ENCODE peak calls at places on chromosomes 3 and 15, in nine cellular contexts. O is heart left ventricle, V is HFFc6, C is astrocyte, M is heart right ventricle, U is HFF-Myc, K is type B pancreatic cell, A is mesothelial cell of epicardium, H is astrocyte of the spinal cord. X is an unnamed sample.

GRCh38 chr3:183491923-183492848 is 63.3 kb downstream of the KLHL6 start:
- DNase-seq in V (no peak), M (no peak), K (peak), O (no peak), U (no peak), A (no peak), C (no peak), H (no peak), X (no peak)

GRCh38 chr3:40719660-40720287 is 195.0 kb downstream of the ZNF621 start:
- DNase-seq in M (no peak), C (no peak), O (no peak), V (no peak), K (no peak), H (no peak), U (no peak), A (no peak), X (no peak)

GRCh38 chr15:74793135-74794028 is 11.5 kb downstream of the CSK start:
- DNase-seq in C (no peak), M (no peak), K (no peak), U (no peak), A (no peak), O (no peak), H (peak), V (no peak), X (no peak)

GRCh38 chr3:39432342-39432741 is 25.8 kb downstream of the RPSA start:
- DNase-seq in M (no peak), K (no peak), A (no peak), U (no peak), V (no peak), C (no peak), O (no peak), H (no peak), X (no peak)

GRCh38 chr15:88695046-88695445 is 56.2 kb downstream of the ISG20 start:
- DNase-seq in U (no peak), C (no peak), V (peak), M (no peak), H (no peak), O (no peak), A (no peak), K (no peak), X (no peak)

GRCh38 chr15:92924216-92924615 is 24.1 kb downstream of the CHD2 start:
- DNase-seq in K (no peak), U (no peak), V (no peak), H (no peak), M (no peak), C (no peak), A (no peak), O (no peak), X (no peak)

GRCh38 chr3:42871592-42872196 is 4.0 kb downstream of the CYP8B1 start:
- DNase-seq in O (peak), C (no peak), U (no peak), H (no peak), M (peak), K (no peak), V (no peak), A (no peak), X (no peak)

GRCh38 chr3:9897408-9898372 is 5.0 kb upstream of the IL17RE start:
- DNase-seq in V (no peak), C (peak), H (peak), K (no peak), U (no peak), A (no peak), M (no peak), O (no peak), X (no peak)

GRCh38 chr3:146052046-146052790 is 108.8 kb downstream of the PLOD2 start:
- DNase-seq in H (no peak), O (no peak), C (no peak), M (no peak), A (no peak), V (no peak), K (no peak), U (no peak), X (no peak)

GRCh38 chr3:29255854-29256696 is 24.8 kb upstream of the RBMS3 start:
- DNase-seq in A (no peak), M (no peak), O (no peak), C (peak), U (no peak), K (no peak), V (peak), H (peak), X (no peak)

GRCh38 chr15:78203346-78204225 is 30.8 kb downstream of the ACSBG1 start:
- DNase-seq in H (no peak), A (no peak), U (no peak), C (no peak), K (peak), V (no peak), O (peak), M (peak), X (no peak)

GRCh38 chr3:162391301-162391700 is 894.7 kb downstream of the OTOL1 start:
- DNase-seq in V (peak), A (no peak), C (peak), M (no peak), O (no peak), K (no peak), H (peak), U (peak), X (no peak)

GRCh38 chr3:97872209-97873042 is 50.6 kb downstream of the CRYBG3 start:
- DNase-seq in C (peak), V (peak), M (no peak), H (peak), O (no peak), A (no peak), U (peak), K (no peak), X (no peak)

GRCh38 chr3:10505791-10506585 is 602 bp upstream of the ATP2B2 start:
- DNase-seq in H (no peak), K (no peak), O (no peak), U (no peak), V (no peak), M (no peak), A (no peak), C (no peak), X (no peak)

GRCh38 chr15:101461097-101461496 is 28.4 kb downstream of the PCSK6 start:
- DNase-seq in H (no peak), C (no peak), M (no peak), O (no peak), V (no peak), A (no peak), U (no peak), K (no peak), X (no peak)

GRCh38 chr3:168094877-168095610 is 680 bp downstream of the GOLIM4 start:
- DNase-seq in O (peak), M (peak), A (peak), C (peak), K (peak), H (peak), U (peak), V (peak), X (peak)

GRCh38 chr3:158845748-158846350 is 44.0 kb downstream of the MFSD1 start:
- DNase-seq in M (no peak), A (no peak), C (peak), O (no peak), K (no peak), U (no peak), V (no peak), H (peak), X (no peak)

GRCh38 chr15:74960995-74961588 is 4.5 kb upstream of the RPP25 start:
- DNase-seq in V (no peak), O (no peak), K (no peak), H (no peak), U (no peak), M (no peak), A (no peak), C (no peak), X (no peak)

GRCh38 chr3:10437995-10438901 is 67.1 kb downstream of the ATP2B2 start:
- DNase-seq in A (no peak), K (no peak), V (peak), O (no peak), H (peak), C (peak), M (no peak), U (no peak), X (no peak)

GRCh38 chr3:11367116-11367781 is 95.1 kb downstream of the ATG7 start:
- DNase-seq in V (no peak), A (no peak), K (no peak), M (no peak), C (no peak), O (peak), U (no peak), H (peak), X (no peak)

GRCh38 chr3:41418961-41419691 is 219.8 kb downstream of the CTNNB1 start:
- DNase-seq in K (no peak), O (no peak), V (peak), M (no peak), C (peak), H (peak), A (no peak), U (no peak), X (no peak)

GRCh38 chr3:45549961-45550360 is 44.6 kb upstream of the LIMD1 start:
- DNase-seq in O (no peak), K (no peak), U (no peak), C (no peak), V (no peak), M (no peak), A (no peak), H (no peak), X (no peak)

GRCh38 chr3:130609166-130609574 is 92.2 kb downstream of the COL6A6 start:
- DNase-seq in U (no peak), C (peak), M (peak), O (peak), H (peak), A (no peak), K (no peak), V (no peak), X (no peak)

DNA sequence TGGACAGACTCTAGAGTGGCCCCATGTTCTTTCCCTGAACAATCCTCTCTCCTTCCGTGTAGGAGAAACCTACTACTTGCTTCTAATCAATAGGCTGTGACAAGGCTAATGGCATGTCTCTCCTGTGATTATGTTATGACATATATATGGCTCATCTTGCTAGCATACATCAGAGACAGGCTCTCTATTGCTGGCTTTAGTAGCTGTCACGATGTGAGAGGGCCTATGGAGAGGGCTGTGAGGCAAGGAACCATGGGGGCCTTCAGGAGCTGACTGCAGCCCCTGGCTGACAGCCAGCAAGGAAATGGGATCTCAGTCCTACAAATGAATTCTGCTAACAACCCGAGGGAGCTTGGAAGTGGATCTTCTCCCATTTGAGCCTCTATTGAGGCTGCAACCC is 96.3 kb downstream of the EOMES start:
- DNase-seq in M (no peak), K (no peak), C (no peak), U (no peak), H (peak), V (no peak), A (no peak), O (no peak), X (no peak)
- TF ChIP-seq CTCF in M (no peak), K (no peak), C (no peak), U (no peak), H (no peak), V (no peak), A (no peak), O (no peak), X (no peak)

GRCh38 chr3:5731100-5731499 is 543.6 kb downstream of the EDEM1 start:
- DNase-seq in C (no peak), M (no peak), U (no peak), H (no peak), V (no peak), A (no peak), K (no peak), O (no peak), X (no peak)
- TF ChIP-seq CTCF in C (no peak), M (peak), U (no peak), H (peak), V (peak), A (no peak), K (peak), O (no peak), X (peak)

GRCh38 chr15:55902975-55903374 is 90.4 kb downstream of the NEDD4 start:
- DNase-seq in A (no peak), M (no peak), V (no peak), H (no peak), C (peak), U (no peak), K (no peak), O (no peak), X (no peak)
- TF ChIP-seq CTCF in A (no peak), M (no peak), V (no peak), H (no peak), C (no peak), U (no peak), K (no peak), O (no peak), X (no peak)

GRCh38 chr3:112425858-112426750 is 73.2 kb downstream of the BTLA start:
- DNase-seq in C (no peak), H (no peak), V (no peak), U (no peak), O (no peak), K (no peak), M (no peak), A (no peak), X (no peak)
- TF ChIP-seq CTCF in C (no peak), H (no peak), V (no peak), U (no peak), O (no peak), K (no peak), M (no peak), A (no peak), X (no peak)

GRCh38 chr15:53811530-53811929 is 52.1 kb upstream of the WDR72 start:
- DNase-seq in C (no peak), M (no peak), H (no peak), U (no peak), A (no peak), O (no peak), V (peak), K (no peak), X (no peak)

GRCh38 chr15:53807500-53807899 is 48.0 kb upstream of the WDR72 start:
- DNase-seq in K (no peak), H (no peak), U (no peak), A (no peak), V (no peak), M (no peak), O (peak), C (no peak), X (no peak)

GRCh38 chr15:53802672-53803071 is 43.2 kb upstream of the WDR72 start:
- DNase-seq in O (no peak), M (no peak), U (no peak), A (no peak), C (no peak), K (no peak), V (no peak), H (no peak), X (no peak)

DNA sequence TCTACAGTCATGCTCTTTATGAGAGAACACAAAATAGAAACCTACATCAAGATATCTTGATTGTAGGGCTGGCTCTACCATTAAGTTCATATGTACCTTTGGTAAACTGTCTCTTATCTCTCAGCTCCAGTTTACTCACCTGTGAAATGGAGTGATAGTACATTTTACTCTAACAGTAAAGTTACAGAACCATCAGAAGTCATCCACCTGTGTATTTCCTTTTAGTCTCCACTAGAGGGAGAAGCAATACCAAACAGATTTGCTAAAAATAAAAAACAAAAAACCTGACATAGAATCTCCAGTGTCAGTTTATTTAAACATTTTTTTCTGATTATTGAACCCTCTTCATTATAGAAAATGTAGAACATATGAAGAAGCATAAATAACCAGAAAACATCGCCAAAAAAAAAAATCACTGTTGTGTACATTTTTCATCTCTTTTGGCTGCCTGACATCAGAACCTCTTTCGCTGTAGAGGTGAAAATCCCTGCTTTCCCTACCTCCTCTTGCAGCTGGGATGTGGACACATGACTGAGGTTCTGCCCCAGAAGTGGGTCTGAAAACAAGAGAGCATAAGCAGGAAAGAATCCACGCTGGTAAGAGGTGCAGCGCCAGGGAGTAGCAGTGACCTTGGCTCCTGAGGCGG is 48.7 kb upstream of the WDR72 start:
- DNase-seq in H (peak), O (no peak), K (no peak), A (no peak), C (no peak), U (no peak), M (no peak), V (no peak), X (no peak)
- TF ChIP-seq CTCF in H (peak), O (peak), K (peak), A (peak), C (peak), U (peak), M (peak), V (peak), X (peak)

GRCh38 chr15:43509002-43509922 is 8.1 kb upstream of the MAP1A start:
- DNase-seq in K (no peak), A (no peak), U (no peak), C (no peak), V (peak), H (no peak), O (peak), M (peak), X (no peak)

GRCh38 chr15:43508421-43508820 is 9.0 kb upstream of the MAP1A start:
- DNase-seq in K (no peak), M (no peak), A (no peak), U (no peak), V (no peak), O (no peak), H (no peak), C (no peak), X (no peak)

GRCh38 chr15:43511012-43511885 is 6.2 kb upstream of the MAP1A start:
- DNase-seq in A (no peak), K (no peak), M (no peak), H (no peak), V (no peak), U (no peak), O (no peak), C (no peak), X (no peak)

GRCh38 chr15:43509923-43510229 is 7.5 kb upstream of the MAP1A start:
- DNase-seq in H (no peak), C (no peak), V (peak), U (no peak), M (no peak), O (no peak), K (no peak), A (no peak), X (no peak)

DNA sequence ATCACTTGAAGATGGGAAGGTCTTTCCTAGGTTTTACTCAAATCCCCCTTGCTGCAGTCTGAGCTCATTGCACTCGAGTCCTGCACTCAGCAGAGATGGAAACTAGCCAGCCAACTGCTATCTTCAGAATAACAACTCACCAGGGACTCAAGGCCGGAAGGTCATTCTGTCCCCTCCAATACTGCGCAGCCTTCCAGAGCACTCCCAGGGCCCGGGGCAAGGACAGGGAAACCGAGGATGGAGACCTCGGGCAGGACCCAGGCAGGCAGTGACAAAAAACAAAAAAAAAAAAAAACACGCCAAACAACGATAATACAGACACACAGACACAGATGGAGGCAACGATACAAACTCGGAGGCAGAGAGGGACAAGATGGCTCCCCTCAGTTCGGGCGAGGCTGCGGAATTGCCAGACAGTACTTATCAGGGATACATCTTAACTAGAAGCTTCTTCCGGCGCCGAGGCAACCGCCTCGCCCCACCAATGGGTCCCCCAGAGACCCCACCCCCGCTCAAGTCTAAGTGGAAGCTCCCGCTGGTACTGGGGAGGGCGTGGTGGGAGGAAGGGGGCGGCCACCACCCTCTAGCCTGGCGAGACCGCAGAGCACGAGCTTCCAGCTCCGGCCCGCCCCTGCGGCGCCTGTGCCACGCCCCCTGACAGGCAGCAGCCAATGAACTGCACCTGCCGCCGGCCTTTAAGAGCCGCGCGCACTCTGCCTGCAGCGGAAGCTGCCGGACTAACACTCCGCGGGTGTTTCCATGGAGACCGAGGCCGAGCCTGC is 7.0 kb upstream of the MAP1A start:
- DNase-seq in U (peak), M (peak), K (peak), A (peak), C (peak), V (peak), O (peak), H (peak), X (peak)
- TF ChIP-seq CTCF in U (peak), M (peak), K (peak), A (no peak), C (no peak), V (peak), O (no peak), H (peak), X (no peak)

GRCh38 chr3:57161915-57162314 is 3.2 kb downstream of the IL17RD start:
- DNase-seq in A (no peak), C (no peak), U (no peak), H (no peak), K (no peak), V (no peak), M (no peak), O (no peak), X (no peak)
- TF ChIP-seq CTCF in A (no peak), C (no peak), U (no peak), H (no peak), K (no peak), V (no peak), M (no peak), O (no peak), X (no peak)

X was measured in CD14-positive monocyte.